ENCODE peak calls at places on chromosomes 7 and 10, in seven cellular contexts. T is GM12878, B is HepG2, W is K562, G is HCT116, F is SK-N-SH, D is H1. C is an unnamed sample.

GRCh38 chr10:79948976-79949722 is at the start of gene SFTPD:
- DNase-seq in T (no peak), B (no peak), W (no peak), G (no peak), F (no peak), D (no peak), C (no peak)

GRCh38 chr10:126422561-126422960 is 34.3 kb upstream of the ADAM12 start:
- DNase-seq in T (no peak), B (no peak), W (no peak), G (no peak), F (no peak), D (no peak), C (no peak)

GRCh38 chr7:115782716-115783460 is 247.7 kb downstream of the TFEC start:
- DNase-seq in T (no peak), B (no peak), W (no peak), G (no peak), F (no peak), D (no peak), C (no peak)

GRCh38 chr10:48802611-48803046 is 118.0 kb downstream of the WDFY4 start:
- DNase-seq in T (peak), B (no peak), W (no peak), G (no peak), F (no peak), D (no peak), C (no peak)

GRCh38 chr7:90946711-90947501 is 317.3 kb upstream of the FZD1 start:
- DNase-seq in T (no peak), B (no peak), W (no peak), G (no peak), F (no peak), D (no peak), C (no peak)

GRCh38 chr7:142787034-142787768 is 16.4 kb downstream of the PRSS2 start:
- DNase-seq in T (no peak), B (no peak), W (no peak), G (no peak), F (no peak), D (no peak), C (no peak)

GRCh38 chr10:101130984-101131961 is at the start of gene TLX1:
- DNase-seq in T (no peak), B (no peak), W (peak), G (no peak), F (peak), D (no peak), C (no peak)

GRCh38 chr10:93062499-93063216 is 2.1 kb downstream of the CYP26C1 start:
- DNase-seq in T (no peak), B (no peak), W (no peak), G (no peak), F (peak), D (no peak), C (no peak)

GRCh38 chr7:87797798-87798403 is 78.3 kb downstream of the SLC25A40 start:
- DNase-seq in T (peak), B (peak), W (no peak), G (peak), F (peak), D (no peak), C (peak)

GRCh38 chr7:40369641-40370277 is 235.0 kb downstream of the SUGCT start:
- DNase-seq in T (no peak), B (peak), W (no peak), G (no peak), F (no peak), D (no peak), C (no peak)

GRCh38 chr10:132542086-132542775 is 4.6 kb downstream of the INPP5A start:
- DNase-seq in T (no peak), B (no peak), W (no peak), G (no peak), F (peak), D (no peak), C (no peak)

GRCh38 chr10:16931919-16932318 is 114.7 kb upstream of the RSU1 start:
- DNase-seq in T (no peak), B (no peak), W (no peak), G (no peak), F (no peak), D (no peak), C (no peak)

GRCh38 chr10:16929067-16929466 is 111.8 kb upstream of the RSU1 start:
- DNase-seq in T (no peak), B (peak), W (no peak), G (no peak), F (no peak), D (no peak), C (no peak)

GRCh38 chr10:16930540-16930939 is 113.3 kb upstream of the RSU1 start:
- DNase-seq in T (no peak), B (no peak), W (no peak), G (no peak), F (no peak), D (no peak), C (no peak)

GRCh38 chr10:16933799-16934198 is 116.6 kb upstream of the RSU1 start:
- DNase-seq in T (no peak), B (no peak), W (no peak), G (no peak), F (no peak), D (no peak), C (no peak)
- TF ChIP-seq SIN3A in T (no peak), B (no peak), W (no peak), G (no peak), F (no peak), D (no peak), C (no peak)

GRCh38 chr7:98051118-98051744 is 55.4 kb upstream of the LMTK2 start:
- DNase-seq in T (no peak), B (peak), W (peak), G (peak), F (peak), D (peak), C (no peak)
- TF ChIP-seq SIN3A in T (no peak), B (no peak), W (no peak), G (no peak), F (no peak), D (no peak), C (no peak)

GRCh38 chr7:127347567-127348246 is 44.8 kb downstream of the ZNF800 start:
- DNase-seq in T (no peak), B (peak), W (peak), G (no peak), F (peak), D (peak), C (peak)
- TF ChIP-seq SIN3A in T (no peak), B (no peak), W (no peak), G (no peak), F (peak), D (no peak), C (no peak)

DNA sequence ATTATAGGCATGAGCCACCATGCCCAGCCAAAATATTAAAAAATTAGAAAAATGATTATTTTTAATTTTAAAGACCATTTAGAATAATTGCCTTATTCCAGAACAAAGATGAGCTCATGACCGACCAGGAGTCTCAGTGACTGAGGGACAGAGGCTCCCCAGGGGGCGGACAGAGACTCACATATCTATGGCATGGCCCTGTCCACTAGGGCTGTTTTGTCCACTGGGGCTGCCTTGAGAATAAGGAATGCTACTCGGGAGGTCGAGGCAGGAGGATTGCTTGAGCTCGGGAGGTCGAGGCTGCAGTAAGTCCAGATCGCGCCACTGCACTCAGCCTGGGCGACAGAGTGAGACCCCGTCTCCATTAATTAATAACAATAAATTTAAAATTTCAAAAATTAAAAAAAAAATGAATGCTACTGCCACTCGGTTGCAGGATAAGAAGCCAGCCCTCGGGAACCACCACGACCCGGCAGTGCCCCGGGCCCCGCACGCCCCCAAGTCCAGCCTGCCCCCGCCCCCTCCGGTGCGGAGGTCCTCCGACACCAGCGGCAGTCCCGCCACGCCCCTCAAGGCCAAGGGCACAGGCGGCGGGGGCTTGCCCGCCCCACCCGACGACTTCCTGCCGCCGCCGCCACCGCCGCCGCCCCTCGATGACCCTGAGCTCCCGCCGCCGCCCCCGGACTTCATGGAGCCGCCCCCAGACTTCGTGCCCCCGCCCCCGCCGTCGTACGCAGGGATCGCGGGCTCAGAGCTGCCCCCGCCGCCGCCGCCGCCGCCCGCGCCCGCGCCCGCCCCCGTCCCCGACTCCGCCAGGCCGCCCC is 128.6 kb downstream of the APBB1IP start:
- DNase-seq in T (no peak), B (no peak), W (peak), G (no peak), F (peak), D (no peak), C (no peak)
- TF ChIP-seq SIN3A in T (no peak), B (no peak), W (no peak), G (no peak), F (no peak), D (no peak), C (no peak)

GRCh38 chr10:688621-689426 is 644 bp downstream of the DIP2C start:
- DNase-seq in T (no peak), B (no peak), W (no peak), G (no peak), F (peak), D (no peak), C (no peak)

GRCh38 chr10:690227-691161 is 1.0 kb upstream of the DIP2C start:
- DNase-seq in T (no peak), B (no peak), W (no peak), G (no peak), F (no peak), D (no peak), C (no peak)

GRCh38 chr10:691216-691615 is 1.7 kb upstream of the DIP2C start:
- DNase-seq in T (no peak), B (no peak), W (no peak), G (no peak), F (no peak), D (no peak), C (no peak)

GRCh38 chr10:688287-688620 is 1.2 kb downstream of the DIP2C start:
- DNase-seq in T (no peak), B (no peak), W (no peak), G (no peak), F (no peak), D (no peak), C (no peak)

DNA sequence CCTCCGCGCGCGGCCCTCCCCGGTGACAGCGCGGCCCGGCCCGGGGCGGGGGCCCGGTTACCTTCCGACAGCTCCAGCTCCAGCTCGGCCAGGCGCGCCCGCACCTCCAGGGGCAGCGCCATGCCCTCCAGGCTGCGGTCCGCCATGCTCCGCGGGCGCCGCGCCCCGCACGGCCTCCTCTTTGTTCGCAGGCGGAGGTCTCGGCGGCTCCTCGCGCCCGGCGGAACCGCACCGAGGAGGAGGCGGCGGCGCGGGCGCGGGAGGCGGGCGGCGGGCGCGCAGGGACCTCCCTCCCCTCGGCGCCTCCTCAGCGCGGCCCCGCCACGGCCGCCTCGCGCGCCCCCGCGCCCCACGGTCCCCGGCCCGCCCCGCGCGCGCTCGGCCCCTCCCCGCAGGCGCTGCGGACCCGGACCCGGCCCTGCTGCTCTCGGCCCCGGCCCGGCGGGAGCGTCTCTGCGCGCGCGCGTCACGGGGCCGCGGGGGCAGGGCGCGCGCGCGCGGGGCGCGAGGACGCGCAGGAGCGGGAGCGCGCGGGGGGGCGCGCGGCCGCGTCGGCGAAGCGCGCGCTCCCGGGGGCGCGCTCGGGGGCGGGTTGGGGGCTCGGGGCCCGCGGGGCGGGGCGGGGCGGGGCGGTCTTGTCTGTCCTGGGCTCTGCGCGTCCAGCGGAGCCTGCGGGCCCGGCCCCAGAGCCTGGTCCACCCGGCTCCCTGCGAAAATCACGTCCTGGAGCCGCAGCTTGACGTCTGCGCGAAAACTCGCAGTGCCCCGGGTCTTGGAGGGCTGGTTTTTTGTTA is at the start of gene DIP2C:
- DNase-seq in T (no peak), B (peak), W (no peak), G (peak), F (peak), D (no peak), C (no peak)
- TF ChIP-seq SIN3A in T (no peak), B (no peak), W (no peak), G (no peak), F (no peak), D (no peak), C (peak)